ENCODE peak calls at places on chromosomes 6 and 20, in four cellular contexts. One of them, this sample, is unnamed.

GRCh38 chr6:22349051-22349450 is 52.2 kb upstream of the PRL start:
- DNase-seq in activated naive CD4-positive, alpha-beta T cell treated with Interleukin-2 at 50 U/mL for 16 hours: no peak
- DNase-seq in spleen: no peak
- DNase-seq in cerebellar cortex: no peak
- DNase-seq in this sample: no peak

GRCh38 chr6:10901751-10902150 is 14.9 kb downstream of the SYCP2L start:
- DNase-seq in spleen: no peak
- DNase-seq in cerebellar cortex: no peak
- DNase-seq in activated naive CD4-positive, alpha-beta T cell treated with Interleukin-2 at 50 U/mL for 16 hours: no peak
- DNase-seq in this sample: no peak

GRCh38 chr20:46058656-46059281 is 29.8 kb downstream of the SLC12A5 start:
- DNase-seq in activated naive CD4-positive, alpha-beta T cell treated with Interleukin-2 at 50 U/mL for 16 hours: no peak
- DNase-seq in spleen: no peak
- DNase-seq in cerebellar cortex: no peak
- DNase-seq in this sample: peak

GRCh38 chr6:1580109-1580508 is 29.6 kb upstream of the FOXC1 start:
- DNase-seq in cerebellar cortex: no peak
- DNase-seq in activated naive CD4-positive, alpha-beta T cell treated with Interleukin-2 at 50 U/mL for 16 hours: no peak
- DNase-seq in spleen: no peak
- DNase-seq in this sample: no peak

GRCh38 chr6:29797120-29797519 is 30.5 kb upstream of the HLA-G start:
- DNase-seq in cerebellar cortex: no peak
- DNase-seq in spleen: no peak
- DNase-seq in activated naive CD4-positive, alpha-beta T cell treated with Interleukin-2 at 50 U/mL for 16 hours: no peak
- DNase-seq in this sample: no peak

GRCh38 chr6:134619789-134620188 is 301.9 kb upstream of the SGK1 start:
- DNase-seq in activated naive CD4-positive, alpha-beta T cell treated with Interleukin-2 at 50 U/mL for 16 hours: no peak
- DNase-seq in cerebellar cortex: no peak
- DNase-seq in spleen: no peak
- DNase-seq in this sample: no peak

GRCh38 chr6:152312434-152312833 is 324.7 kb downstream of the SYNE1 start:
- DNase-seq in cerebellar cortex: no peak
- DNase-seq in activated naive CD4-positive, alpha-beta T cell treated with Interleukin-2 at 50 U/mL for 16 hours: no peak
- DNase-seq in spleen: no peak
- DNase-seq in this sample: no peak

GRCh38 chr6:66568271-66568670 is 861.2 kb upstream of the EYS start:
- DNase-seq in cerebellar cortex: no peak
- DNase-seq in spleen: no peak
- DNase-seq in activated naive CD4-positive, alpha-beta T cell treated with Interleukin-2 at 50 U/mL for 16 hours: no peak
- DNase-seq in this sample: no peak

GRCh38 chr20:54132612-54133433 is 41.0 kb downstream of the CYP24A1 start:
- DNase-seq in cerebellar cortex: no peak
- DNase-seq in activated naive CD4-positive, alpha-beta T cell treated with Interleukin-2 at 50 U/mL for 16 hours: no peak
- DNase-seq in spleen: no peak
- DNase-seq in this sample: no peak

GRCh38 chr6:123895346-123895745 is 91.7 kb downstream of the NKAIN2 start:
- DNase-seq in cerebellar cortex: no peak
- DNase-seq in spleen: no peak
- DNase-seq in activated naive CD4-positive, alpha-beta T cell treated with Interleukin-2 at 50 U/mL for 16 hours: no peak
- DNase-seq in this sample: no peak

GRCh38 chr6:6872924-6873344 is 234.8 kb upstream of the RREB1 start:
- DNase-seq in activated naive CD4-positive, alpha-beta T cell treated with Interleukin-2 at 50 U/mL for 16 hours: no peak
- DNase-seq in cerebellar cortex: no peak
- DNase-seq in spleen: no peak
- DNase-seq in this sample: no peak

GRCh38 chr20:44714701-44715494 is at the start of gene CCN5:
- DNase-seq in spleen: peak
- DNase-seq in cerebellar cortex: no peak
- DNase-seq in activated naive CD4-positive, alpha-beta T cell treated with Interleukin-2 at 50 U/mL for 16 hours: no peak
- DNase-seq in this sample: no peak

GRCh38 chr20:50478162-50479036 is 31.8 kb upstream of the PTPN1 start:
- DNase-seq in activated naive CD4-positive, alpha-beta T cell treated with Interleukin-2 at 50 U/mL for 16 hours: peak
- DNase-seq in spleen: peak
- DNase-seq in cerebellar cortex: peak
- DNase-seq in this sample: no peak

GRCh38 chr6:33299237-33299944 is 649 bp upstream of the RGL2 start:
- DNase-seq in spleen: peak
- DNase-seq in activated naive CD4-positive, alpha-beta T cell treated with Interleukin-2 at 50 U/mL for 16 hours: peak
- DNase-seq in cerebellar cortex: peak
- DNase-seq in this sample: peak

GRCh38 chr20:63361507-63362425 is 617 bp upstream of the CHRNA4 start:
- DNase-seq in activated naive CD4-positive, alpha-beta T cell treated with Interleukin-2 at 50 U/mL for 16 hours: no peak
- DNase-seq in spleen: peak
- DNase-seq in cerebellar cortex: no peak
- DNase-seq in this sample: peak

GRCh38 chr6:52820198-52820597 is 16.6 kb upstream of the GSTA1 start:
- DNase-seq in spleen: no peak
- DNase-seq in cerebellar cortex: no peak
- DNase-seq in activated naive CD4-positive, alpha-beta T cell treated with Interleukin-2 at 50 U/mL for 16 hours: no peak
- DNase-seq in this sample: no peak

GRCh38 chr6:160972111-160972510 is 19.5 kb upstream of the MAP3K4 start:
- DNase-seq in spleen: no peak
- DNase-seq in activated naive CD4-positive, alpha-beta T cell treated with Interleukin-2 at 50 U/mL for 16 hours: no peak
- DNase-seq in cerebellar cortex: no peak
- DNase-seq in this sample: no peak

GRCh38 chr6:33843696-33844121 is 39.9 kb upstream of the MLN start:
- DNase-seq in spleen: no peak
- DNase-seq in activated naive CD4-positive, alpha-beta T cell treated with Interleukin-2 at 50 U/mL for 16 hours: no peak
- DNase-seq in cerebellar cortex: no peak
- DNase-seq in this sample: no peak

GRCh38 chr6:53734473-53735299 is 60.1 kb upstream of the LRRC1 start:
- DNase-seq in activated naive CD4-positive, alpha-beta T cell treated with Interleukin-2 at 50 U/mL for 16 hours: peak
- DNase-seq in spleen: no peak
- DNase-seq in cerebellar cortex: peak
- DNase-seq in this sample: no peak

This sample was measured in retina.